ENCODE peak calls at places on chromosome 4, in eight cellular contexts. One of them, this sample, is unnamed.

GRCh38 chr4:140188975-140189374 is 35.0 kb upstream of the MAML3 start:
- DNase-seq in brain microvascular endothelial cell: peak
- DNase-seq in tibial nerve: no peak
- DNase-seq in WERI-Rb-1: no peak
- DNase-seq in AG04450: peak
- DNase-seq in choroid plexus epithelial cell: peak
- DNase-seq in gastrocnemius medialis: peak
- DNase-seq in heart left ventricle: no peak
- DNase-seq in this sample: no peak

GRCh38 chr4:109005523-109005922 is 242.7 kb upstream of the ETNPPL start:
- DNase-seq in brain microvascular endothelial cell: peak
- DNase-seq in tibial nerve: no peak
- DNase-seq in WERI-Rb-1: no peak
- DNase-seq in AG04450: no peak
- DNase-seq in choroid plexus epithelial cell: peak
- DNase-seq in gastrocnemius medialis: no peak
- DNase-seq in heart left ventricle: no peak
- DNase-seq in this sample: no peak

GRCh38 chr4:108466936-108467902 is 153.2 kb upstream of the RPL34 start:
- DNase-seq in brain microvascular endothelial cell: peak
- DNase-seq in tibial nerve: no peak
- DNase-seq in WERI-Rb-1: peak
- DNase-seq in AG04450: peak
- DNase-seq in choroid plexus epithelial cell: peak
- DNase-seq in gastrocnemius medialis: no peak
- DNase-seq in heart left ventricle: no peak
- DNase-seq in this sample: no peak

GRCh38 chr4:124854968-124855367 is 142.4 kb upstream of the ANKRD50 start:
- DNase-seq in brain microvascular endothelial cell: peak
- DNase-seq in tibial nerve: no peak
- DNase-seq in WERI-Rb-1: no peak
- DNase-seq in AG04450: no peak
- DNase-seq in choroid plexus epithelial cell: peak
- DNase-seq in gastrocnemius medialis: no peak
- DNase-seq in heart left ventricle: no peak
- DNase-seq in this sample: no peak

GRCh38 chr4:66430856-66431255 is 760.6 kb upstream of the EPHA5 start:
- DNase-seq in brain microvascular endothelial cell: peak
- DNase-seq in tibial nerve: no peak
- DNase-seq in WERI-Rb-1: no peak
- DNase-seq in AG04450: no peak
- DNase-seq in choroid plexus epithelial cell: peak
- DNase-seq in gastrocnemius medialis: no peak
- DNase-seq in heart left ventricle: no peak
- DNase-seq in this sample: no peak

GRCh38 chr4:53780736-53781400 is 189.6 kb upstream of the LNX1 start:
- DNase-seq in brain microvascular endothelial cell: no peak
- DNase-seq in tibial nerve: no peak
- DNase-seq in WERI-Rb-1: no peak
- DNase-seq in AG04450: no peak
- DNase-seq in choroid plexus epithelial cell: no peak
- DNase-seq in gastrocnemius medialis: no peak
- DNase-seq in heart left ventricle: no peak
- DNase-seq in this sample: no peak

GRCh38 chr4:33715996-33716395 is 2528.3 kb downstream of the ARAP2 start:
- DNase-seq in brain microvascular endothelial cell: peak
- DNase-seq in tibial nerve: no peak
- DNase-seq in WERI-Rb-1: no peak
- DNase-seq in AG04450: no peak
- DNase-seq in choroid plexus epithelial cell: peak
- DNase-seq in gastrocnemius medialis: peak
- DNase-seq in heart left ventricle: no peak
- DNase-seq in this sample: no peak

GRCh38 chr4:112532267-112532666 is 16.3 kb upstream of the NEUROG2 start:
- DNase-seq in brain microvascular endothelial cell: no peak
- DNase-seq in tibial nerve: no peak
- DNase-seq in WERI-Rb-1: no peak
- DNase-seq in AG04450: no peak
- DNase-seq in choroid plexus epithelial cell: no peak
- DNase-seq in gastrocnemius medialis: no peak
- DNase-seq in heart left ventricle: no peak
- DNase-seq in this sample: no peak

GRCh38 chr4:153618831-153619230 is 65.2 kb upstream of the TLR2 start:
- DNase-seq in brain microvascular endothelial cell: no peak
- DNase-seq in tibial nerve: no peak
- DNase-seq in WERI-Rb-1: no peak
- DNase-seq in AG04450: no peak
- DNase-seq in choroid plexus epithelial cell: no peak
- DNase-seq in gastrocnemius medialis: no peak
- DNase-seq in heart left ventricle: no peak
- DNase-seq in this sample: no peak

GRCh38 chr4:2910409-2910808 is 52.8 kb downstream of the NOP14 start:
- DNase-seq in brain microvascular endothelial cell: no peak
- DNase-seq in tibial nerve: no peak
- DNase-seq in WERI-Rb-1: no peak
- DNase-seq in AG04450: no peak
- DNase-seq in choroid plexus epithelial cell: no peak
- DNase-seq in gastrocnemius medialis: no peak
- DNase-seq in heart left ventricle: no peak
- DNase-seq in this sample: no peak

GRCh38 chr4:76655566-76656479 is 220.8 kb downstream of the SHROOM3 start:
- DNase-seq in brain microvascular endothelial cell: no peak
- DNase-seq in tibial nerve: no peak
- DNase-seq in WERI-Rb-1: no peak
- DNase-seq in AG04450: no peak
- DNase-seq in choroid plexus epithelial cell: no peak
- DNase-seq in gastrocnemius medialis: no peak
- DNase-seq in heart left ventricle: no peak
- DNase-seq in this sample: no peak

GRCh38 chr4:82643994-82644730 is 82.4 kb upstream of the TMEM150C start:
- DNase-seq in brain microvascular endothelial cell: peak
- DNase-seq in tibial nerve: no peak
- DNase-seq in WERI-Rb-1: no peak
- DNase-seq in AG04450: no peak
- DNase-seq in choroid plexus epithelial cell: peak
- DNase-seq in gastrocnemius medialis: no peak
- DNase-seq in heart left ventricle: no peak
- DNase-seq in this sample: no peak

GRCh38 chr4:124526760-124527159 is 185.8 kb downstream of the ANKRD50 start:
- DNase-seq in brain microvascular endothelial cell: no peak
- DNase-seq in tibial nerve: no peak
- DNase-seq in WERI-Rb-1: no peak
- DNase-seq in AG04450: no peak
- DNase-seq in choroid plexus epithelial cell: peak
- DNase-seq in gastrocnemius medialis: no peak
- DNase-seq in heart left ventricle: no peak
- DNase-seq in this sample: no peak

GRCh38 chr4:32488690-32489089 is 1768.5 kb downstream of the PCDH7 start:
- DNase-seq in brain microvascular endothelial cell: no peak
- DNase-seq in tibial nerve: no peak
- DNase-seq in WERI-Rb-1: no peak
- DNase-seq in AG04450: no peak
- DNase-seq in choroid plexus epithelial cell: peak
- DNase-seq in gastrocnemius medialis: no peak
- DNase-seq in heart left ventricle: no peak
- DNase-seq in this sample: no peak

GRCh38 chr4:7769936-7770674 is 169.6 kb downstream of the AFAP1 start:
- DNase-seq in brain microvascular endothelial cell: no peak
- DNase-seq in tibial nerve: no peak
- DNase-seq in WERI-Rb-1: no peak
- DNase-seq in AG04450: no peak
- DNase-seq in choroid plexus epithelial cell: peak
- DNase-seq in gastrocnemius medialis: no peak
- DNase-seq in heart left ventricle: no peak
- DNase-seq in this sample: no peak

GRCh38 chr4:7189475-7190277 is 2.7 kb upstream of the SORCS2 start:
- DNase-seq in brain microvascular endothelial cell: no peak
- DNase-seq in tibial nerve: peak
- DNase-seq in WERI-Rb-1: no peak
- DNase-seq in AG04450: no peak
- DNase-seq in choroid plexus epithelial cell: no peak
- DNase-seq in gastrocnemius medialis: no peak
- DNase-seq in heart left ventricle: no peak
- DNase-seq in this sample: no peak

GRCh38 chr4:15366660-15367059 is 61.2 kb upstream of the C1QTNF7 start:
- DNase-seq in brain microvascular endothelial cell: no peak
- DNase-seq in tibial nerve: no peak
- DNase-seq in WERI-Rb-1: no peak
- DNase-seq in AG04450: no peak
- DNase-seq in choroid plexus epithelial cell: no peak
- DNase-seq in gastrocnemius medialis: no peak
- DNase-seq in heart left ventricle: no peak
- DNase-seq in this sample: no peak

GRCh38 chr4:15362541-15362940 is 65.3 kb upstream of the C1QTNF7 start:
- DNase-seq in brain microvascular endothelial cell: no peak
- DNase-seq in tibial nerve: no peak
- DNase-seq in WERI-Rb-1: no peak
- DNase-seq in AG04450: no peak
- DNase-seq in choroid plexus epithelial cell: no peak
- DNase-seq in gastrocnemius medialis: no peak
- DNase-seq in heart left ventricle: no peak
- DNase-seq in this sample: no peak

GRCh38 chr4:15365641-15366040 is 62.2 kb upstream of the C1QTNF7 start:
- DNase-seq in brain microvascular endothelial cell: no peak
- DNase-seq in tibial nerve: no peak
- DNase-seq in WERI-Rb-1: no peak
- DNase-seq in AG04450: no peak
- DNase-seq in choroid plexus epithelial cell: no peak
- DNase-seq in gastrocnemius medialis: no peak
- DNase-seq in heart left ventricle: no peak
- DNase-seq in this sample: no peak

DNA sequence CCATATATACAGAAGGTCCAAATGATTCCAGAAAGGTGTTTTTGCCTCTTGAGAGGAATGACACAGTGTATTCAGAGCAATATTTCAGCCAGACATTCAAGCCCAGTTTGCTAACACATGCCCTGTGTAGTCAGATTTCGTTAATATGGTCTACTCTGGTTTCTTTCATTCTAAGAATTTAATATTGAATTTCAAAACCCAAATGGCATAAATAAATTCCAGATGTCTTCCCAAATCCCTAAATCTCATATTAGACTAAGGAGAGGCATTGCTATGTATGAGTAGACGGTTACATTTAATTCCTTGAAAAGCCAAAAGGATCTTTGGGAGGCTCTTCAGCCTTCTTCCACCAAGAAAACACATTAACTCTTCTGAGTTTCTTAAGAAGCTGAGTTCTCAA is 66.3 kb upstream of the C1QTNF7 start:
- DNase-seq in brain microvascular endothelial cell: no peak
- DNase-seq in tibial nerve: no peak
- DNase-seq in WERI-Rb-1: no peak
- DNase-seq in AG04450: no peak
- DNase-seq in choroid plexus epithelial cell: no peak
- DNase-seq in gastrocnemius medialis: no peak
- DNase-seq in heart left ventricle: no peak
- DNase-seq in this sample: no peak
- TF ChIP-seq CTCF in brain microvascular endothelial cell: no peak
- TF ChIP-seq CTCF in tibial nerve: no peak
- TF ChIP-seq CTCF in WERI-Rb-1: no peak
- TF ChIP-seq CTCF in AG04450: no peak
- TF ChIP-seq CTCF in choroid plexus epithelial cell: no peak
- TF ChIP-seq CTCF in gastrocnemius medialis: no peak
- TF ChIP-seq CTCF in heart left ventricle: no peak
- TF ChIP-seq CTCF in this sample: no peak

DNA sequence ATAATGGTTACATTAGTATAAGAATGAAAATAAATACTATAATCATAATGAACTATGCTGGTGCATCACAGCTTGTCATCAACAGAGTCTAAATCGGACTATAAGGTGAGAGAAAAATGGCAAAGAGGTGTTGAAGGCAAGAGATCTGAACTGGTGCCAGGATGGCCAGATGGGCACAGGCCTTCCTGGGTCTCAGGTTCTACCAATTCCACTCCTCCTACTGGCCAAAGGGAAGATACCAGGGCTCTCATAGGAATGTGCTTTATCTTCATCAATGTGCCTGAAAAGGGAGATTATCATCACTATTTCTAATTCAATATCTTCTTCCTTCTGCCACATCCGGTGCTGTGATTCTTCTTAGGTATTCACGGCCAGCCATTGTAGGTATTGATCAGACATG is 107.6 kb downstream of the GASK1B start:
- DNase-seq in brain microvascular endothelial cell: no peak
- DNase-seq in tibial nerve: no peak
- DNase-seq in WERI-Rb-1: no peak
- DNase-seq in AG04450: no peak
- DNase-seq in choroid plexus epithelial cell: no peak
- DNase-seq in gastrocnemius medialis: no peak
- DNase-seq in heart left ventricle: no peak
- DNase-seq in this sample: no peak
- TF ChIP-seq CTCF in brain microvascular endothelial cell: peak
- TF ChIP-seq CTCF in tibial nerve: no peak
- TF ChIP-seq CTCF in WERI-Rb-1: peak
- TF ChIP-seq CTCF in AG04450: peak
- TF ChIP-seq CTCF in choroid plexus epithelial cell: peak
- TF ChIP-seq CTCF in gastrocnemius medialis: no peak
- TF ChIP-seq CTCF in heart left ventricle: no peak
- TF ChIP-seq CTCF in this sample: no peak

GRCh38 chr4:67725981-67726380 is 25.0 kb upstream of the UBA6 start:
- DNase-seq in brain microvascular endothelial cell: peak
- DNase-seq in tibial nerve: no peak
- DNase-seq in WERI-Rb-1: no peak
- DNase-seq in AG04450: no peak
- DNase-seq in choroid plexus epithelial cell: peak
- DNase-seq in gastrocnemius medialis: no peak
- DNase-seq in heart left ventricle: no peak
- DNase-seq in this sample: no peak

GRCh38 chr4:67725132-67725531 is 24.2 kb upstream of the UBA6 start:
- DNase-seq in brain microvascular endothelial cell: no peak
- DNase-seq in tibial nerve: no peak
- DNase-seq in WERI-Rb-1: no peak
- DNase-seq in AG04450: no peak
- DNase-seq in choroid plexus epithelial cell: no peak
- DNase-seq in gastrocnemius medialis: no peak
- DNase-seq in heart left ventricle: no peak
- DNase-seq in this sample: no peak

GRCh38 chr4:67721770-67722597 is 21.0 kb upstream of the UBA6 start:
- DNase-seq in brain microvascular endothelial cell: peak
- DNase-seq in tibial nerve: no peak
- DNase-seq in WERI-Rb-1: no peak
- DNase-seq in AG04450: no peak
- DNase-seq in choroid plexus epithelial cell: peak
- DNase-seq in gastrocnemius medialis: no peak
- DNase-seq in heart left ventricle: no peak
- DNase-seq in this sample: no peak

GRCh38 chr4:67721317-67721769 is 20.4 kb upstream of the UBA6 start:
- DNase-seq in brain microvascular endothelial cell: no peak
- DNase-seq in tibial nerve: no peak
- DNase-seq in WERI-Rb-1: no peak
- DNase-seq in AG04450: no peak
- DNase-seq in choroid plexus epithelial cell: no peak
- DNase-seq in gastrocnemius medialis: no peak
- DNase-seq in heart left ventricle: no peak
- DNase-seq in this sample: no peak

GRCh38 chr4:67723949-67724348 is 23.0 kb upstream of the UBA6 start:
- DNase-seq in brain microvascular endothelial cell: no peak
- DNase-seq in tibial nerve: no peak
- DNase-seq in WERI-Rb-1: no peak
- DNase-seq in AG04450: no peak
- DNase-seq in choroid plexus epithelial cell: no peak
- DNase-seq in gastrocnemius medialis: no peak
- DNase-seq in heart left ventricle: no peak
- DNase-seq in this sample: no peak
- TF ChIP-seq CTCF in brain microvascular endothelial cell: peak
- TF ChIP-seq CTCF in tibial nerve: no peak
- TF ChIP-seq CTCF in WERI-Rb-1: peak
- TF ChIP-seq CTCF in AG04450: no peak
- TF ChIP-seq CTCF in choroid plexus epithelial cell: peak
- TF ChIP-seq CTCF in gastrocnemius medialis: no peak
- TF ChIP-seq CTCF in heart left ventricle: no peak
- TF ChIP-seq CTCF in this sample: peak

GRCh38 chr4:4480205-4480604 is 61.6 kb downstream of the STX18 start:
- DNase-seq in brain microvascular endothelial cell: no peak
- DNase-seq in tibial nerve: no peak
- DNase-seq in WERI-Rb-1: no peak
- DNase-seq in AG04450: no peak
- DNase-seq in choroid plexus epithelial cell: no peak
- DNase-seq in gastrocnemius medialis: no peak
- DNase-seq in heart left ventricle: no peak
- DNase-seq in this sample: no peak
- TF ChIP-seq CTCF in brain microvascular endothelial cell: no peak
- TF ChIP-seq CTCF in tibial nerve: no peak
- TF ChIP-seq CTCF in WERI-Rb-1: no peak
- TF ChIP-seq CTCF in AG04450: no peak
- TF ChIP-seq CTCF in choroid plexus epithelial cell: no peak
- TF ChIP-seq CTCF in gastrocnemius medialis: no peak
- TF ChIP-seq CTCF in heart left ventricle: no peak
- TF ChIP-seq CTCF in this sample: no peak